ENCODE peak calls at places on chromosome 2, in ten cellular contexts. T is tibial artery, J is mammary epithelial cell, W is body of pancreas, D is A549, Z is thyroid gland, I is heart right ventricle, E is heart left ventricle, Y is adrenal gland, X is BE2C. C is an unnamed sample.

GRCh38 chr2:102033028-102033749 is 41.4 kb downstream of the IL1R2 start:
- DNase-seq in T (peak; percentile 67), J (peak; percentile 50), W (peak; percentile 63), D (no peak), Z (peak; percentile 91), I (peak; percentile 33), E (peak; percentile 64), Y (peak; percentile 40), X (no peak), C (peak; percentile 85)

GRCh38 chr2:159617651-159618050 is 1.3 kb upstream of the BAZ2B start:
- DNase-seq in T (no peak), J (no peak), W (no peak), D (no peak), Z (peak; percentile 50), I (no peak), E (no peak), Y (no peak), X (peak; percentile 52), C (no peak)

GRCh38 chr2:43039376-43040080 is 186.9 kb downstream of the ZFP36L2 start:
- DNase-seq in T (no peak), J (peak; percentile 39), W (no peak), D (no peak), Z (peak; percentile 67), I (no peak), E (no peak), Y (no peak), X (no peak), C (no peak)

GRCh38 chr2:224453892-224454291 is 52.0 kb upstream of the FAM124B start:
- DNase-seq in T (no peak), J (no peak), W (no peak), D (no peak), Z (no peak), I (no peak), E (no peak), Y (no peak), X (no peak), C (no peak)

GRCh38 chr2:40416486-40416885 is 35.4 kb downstream of the SLC8A1 start:
- DNase-seq in T (no peak), J (peak; percentile 42), W (no peak), D (no peak), Z (no peak), I (no peak), E (no peak), Y (no peak), X (no peak), C (no peak)

GRCh38 chr2:76210551-76210950 is 499.8 kb upstream of the GCFC2 start:
- DNase-seq in T (no peak), J (no peak), W (no peak), D (no peak), Z (no peak), I (no peak), E (no peak), Y (no peak), X (no peak), C (no peak)

GRCh38 chr2:233113114-233113452 is 52.9 kb downstream of the INPP5D start:
- DNase-seq in T (no peak), J (no peak), W (no peak), D (no peak), Z (no peak), I (no peak), E (no peak), Y (no peak), X (no peak), C (no peak)

GRCh38 chr2:109112-109809 is 63.0 kb upstream of the FAM110C start:
- DNase-seq in T (no peak), J (no peak), W (no peak), D (no peak), Z (no peak), I (no peak), E (no peak), Y (no peak), X (no peak), C (peak; percentile 42)

GRCh38 chr2:134408386-134408785 is 154.5 kb downstream of the MGAT5 start:
- DNase-seq in T (no peak), J (no peak), W (no peak), D (no peak), Z (no peak), I (no peak), E (no peak), Y (no peak), X (no peak), C (no peak)

GRCh38 chr2:54577035-54577434 is 120.9 kb downstream of the SPTBN1 start:
- DNase-seq in T (no peak), J (peak; percentile 52), W (peak; percentile 87), D (no peak), Z (peak; percentile 88), I (no peak), E (peak; percentile 55), Y (peak; percentile 80), X (peak; percentile 33), C (no peak)

GRCh38 chr2:12315224-12315623 is 401.5 kb upstream of the TRIB2 start:
- DNase-seq in T (no peak), J (no peak), W (no peak), D (no peak), Z (no peak), I (no peak), E (no peak), Y (no peak), X (no peak), C (no peak)

GRCh38 chr2:12317286-12317685 is 399.4 kb upstream of the TRIB2 start:
- DNase-seq in T (no peak), J (no peak), W (no peak), D (no peak), Z (no peak), I (no peak), E (no peak), Y (no peak), X (no peak), C (no peak)

GRCh38 chr2:12318427-12319057 is 398.2 kb upstream of the TRIB2 start:
- DNase-seq in T (no peak), J (peak; percentile 93), W (no peak), D (no peak), Z (no peak), I (no peak), E (no peak), Y (peak; percentile 31), X (no peak), C (no peak)

GRCh38 chr2:12317853-12318426 is 398.8 kb upstream of the TRIB2 start:
- DNase-seq in T (peak; percentile 28), J (peak; percentile 89), W (no peak), D (no peak), Z (no peak), I (no peak), E (no peak), Y (peak; percentile 71), X (no peak), C (no peak)

GRCh38 chr2:12316464-12316863 is 400.3 kb upstream of the TRIB2 start:
- DNase-seq in T (no peak), J (no peak), W (no peak), D (no peak), Z (no peak), I (no peak), E (no peak), Y (no peak), X (no peak), C (no peak)
- H3K4me1 ChIP-seq in T (peaks cover 47% of the 10 kb centered on the region), J (peaks cover 50% of the 10 kb centered on the region), W (no peaks in the 10 kb centered on the region), D (peaks cover 4% of the 10 kb centered on the region), Z (no peaks in the 10 kb centered on the region), I (peaks cover 29% of the 10 kb centered on the region), E (peaks cover 35% of the 10 kb centered on the region), Y (peaks cover 30% of the 10 kb centered on the region), X (peaks cover 11% of the 10 kb centered on the region), C (peaks cover 5% of the 10 kb centered on the region)

DNA sequence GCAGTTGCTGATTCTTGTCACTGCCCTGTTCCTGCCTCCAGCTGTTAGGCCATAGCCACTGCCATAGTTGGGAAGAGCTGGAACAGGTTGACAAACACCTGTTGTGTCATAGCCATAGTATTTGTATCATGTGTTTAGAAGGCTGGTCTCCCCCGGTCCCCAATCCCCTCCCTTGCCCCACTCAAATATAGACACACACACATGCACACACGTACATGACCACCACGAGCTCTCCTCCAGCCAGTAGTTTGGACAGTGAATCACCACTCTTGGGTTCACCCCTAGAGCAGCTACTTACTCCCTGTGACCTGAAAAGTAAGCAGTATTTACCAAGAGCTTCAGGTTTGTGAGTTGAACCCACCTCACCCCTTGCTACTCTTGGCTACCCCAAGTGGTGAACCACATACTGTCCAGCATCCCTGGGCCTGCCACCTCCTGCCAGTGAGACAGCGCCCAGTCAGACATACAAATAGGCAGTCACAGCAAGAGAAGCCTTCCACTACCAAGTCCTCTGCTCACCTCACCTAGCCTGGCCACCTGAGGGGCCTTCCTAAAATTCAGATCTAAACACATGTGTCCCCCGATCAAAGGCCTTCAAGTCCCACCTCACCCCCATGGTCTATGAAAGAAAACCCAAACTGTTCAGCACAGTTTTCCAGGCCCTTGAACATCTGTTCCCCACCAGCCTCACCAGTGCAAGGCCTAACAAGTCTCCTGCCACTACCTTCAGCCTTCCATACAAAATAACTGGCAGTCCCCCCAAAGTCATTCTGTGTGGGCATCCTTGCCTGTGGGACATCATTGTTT is 7.1 kb downstream of the PCBP1 start:
- DNase-seq in T (no peak), J (no peak), W (no peak), D (no peak), Z (no peak), I (no peak), E (no peak), Y (no peak), X (no peak), C (no peak)
- TF ChIP-seq CTCF in T (no peak), J (no peak), W (no peak), D (no peak), Z (no peak), I (no peak), E (no peak), Y (no peak), X (no peak), C (no peak)

DNA sequence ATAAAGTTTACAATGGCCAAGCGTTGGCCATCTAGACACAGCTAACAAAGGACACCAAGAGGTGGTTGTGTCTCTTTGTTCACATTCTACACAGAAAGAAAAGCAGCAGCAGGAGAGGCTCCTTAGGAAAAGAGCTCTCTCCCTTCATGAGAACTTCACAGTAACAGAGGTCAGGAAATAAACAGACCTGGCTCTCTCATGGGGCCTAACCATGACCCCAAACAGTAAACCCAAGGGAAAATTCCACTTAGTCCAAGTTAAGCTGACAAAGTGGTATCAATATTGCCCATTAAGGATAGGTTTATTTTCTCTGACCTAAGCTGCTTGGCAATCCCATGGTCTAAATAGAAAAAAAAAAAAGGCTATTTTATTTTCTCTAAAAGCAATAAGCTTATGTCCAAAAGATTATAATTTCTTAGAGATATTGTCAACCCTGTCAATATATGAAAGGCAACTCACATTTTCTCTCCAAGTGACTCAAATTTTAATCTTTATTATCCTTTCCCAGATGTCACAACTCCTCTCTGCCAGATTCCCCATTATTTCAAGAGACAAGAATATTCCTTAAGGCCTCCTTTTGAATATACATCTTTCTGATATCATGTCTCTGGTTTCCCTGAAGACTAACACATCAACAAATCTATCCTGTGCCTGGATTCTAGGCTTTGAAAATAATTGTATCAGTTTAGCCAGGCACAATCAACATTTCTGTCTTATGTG is 91.0 kb downstream of the UPP2 start:
- DNase-seq in T (no peak), J (no peak), W (no peak), D (no peak), Z (no peak), I (no peak), E (no peak), Y (no peak), X (no peak), C (no peak)
- H3K4me1 ChIP-seq in T (peaks cover 16% of the 10 kb centered on the region), J (no peaks in the 10 kb centered on the region), W (no peaks in the 10 kb centered on the region), D (no peaks in the 10 kb centered on the region), Z (peaks cover 15% of the 10 kb centered on the region), I (peaks cover 8% of the 10 kb centered on the region), E (peaks cover 25% of the 10 kb centered on the region), Y (peaks cover 10% of the 10 kb centered on the region), X (no peaks in the 10 kb centered on the region), C (peaks cover 9% of the 10 kb centered on the region)

GRCh38 chr2:147989809-147990403 is 30.6 kb downstream of the ORC4 start:
- DNase-seq in T (no peak), J (peak; percentile 10), W (no peak), D (peak; percentile 44), Z (peak; percentile 13), I (no peak), E (no peak), Y (peak; percentile 29), X (no peak), C (no peak)
- TF ChIP-seq CTCF in T (peak; percentile 75), J (peak; percentile 31), W (peak; percentile 64), D (peak; percentile 93), Z (peak; percentile 96), I (peak; percentile 76), E (peak; percentile 75), Y (peak; percentile 74), X (peak; percentile 47), C (peak; percentile 49)

C was measured in lung.